ENCODE peak calls at places on chromosomes 11 and 22, in six cellular contexts. G is NB4; I is activated CD8-positive, alpha-beta T cell treated with anti-CD3 and anti-CD28 coated beads for 36 hours; B is WTC11; A is endothelial cell; J is left lung. S is an unnamed sample.

GRCh38 chr22:29031236-29031982 is 30.2 kb downstream of the C22orf31 start:
- DNase-seq in G (no peak), I (peak), B (no peak), A (peak), J (peak), S (no peak)

GRCh38 chr11:119742263-119742861 is 13.4 kb upstream of the NECTIN1 start:
- DNase-seq in G (peak), I (peak), B (peak), A (no peak), J (peak), S (no peak)

GRCh38 chr11:74726547-74727182 is 4.6 kb downstream of the CHRDL2 start:
- DNase-seq in G (peak), I (peak), B (peak), A (peak), J (peak), S (no peak)

GRCh38 chr11:77127969-77128691 is at the start of gene MYO7A:
- DNase-seq in G (no peak), I (no peak), B (peak), A (peak), J (peak), S (no peak)

GRCh38 chr11:11988862-11989261 is 19.6 kb downstream of the DKK3 start:
- DNase-seq in G (no peak), I (no peak), B (no peak), A (no peak), J (no peak), S (no peak)

GRCh38 chr11:76792505-76793264 is 9.5 kb downstream of the TSKU start:
- DNase-seq in G (no peak), I (no peak), B (no peak), A (no peak), J (no peak), S (no peak)

GRCh38 chr11:2390091-2390870 is 10.3 kb upstream of the TSSC4 start:
- DNase-seq in G (no peak), I (no peak), B (no peak), A (no peak), J (no peak), S (no peak)

GRCh38 chr11:93054881-93055280 is 85.4 kb downstream of the MTNR1B start:
- DNase-seq in G (peak), I (peak), B (no peak), A (no peak), J (no peak), S (no peak)

GRCh38 chr22:19554834-19555404 is 30.7 kb upstream of the CLDN5 start:
- DNase-seq in G (no peak), I (no peak), B (peak), A (peak), J (no peak), S (no peak)

GRCh38 chr22:37805878-37806277 is 1.9 kb upstream of the GCAT start:
- DNase-seq in G (no peak), I (no peak), B (no peak), A (no peak), J (no peak), S (no peak)

GRCh38 chr11:47711225-47711624 is 3.9 kb downstream of the AGBL2 start:
- DNase-seq in G (no peak), I (no peak), B (no peak), A (no peak), J (no peak), S (no peak)

GRCh38 chr22:18994780-18995711 is 59.0 kb upstream of the PRODH start:
- DNase-seq in G (peak), I (peak), B (no peak), A (no peak), J (peak), S (no peak)

GRCh38 chr11:113401718-113402117 is 14.1 kb downstream of the ANKK1 start:
- DNase-seq in G (no peak), I (no peak), B (no peak), A (no peak), J (no peak), S (no peak)

GRCh38 chr22:46681010-46681409 is 57.0 kb downstream of the CERK start:
- DNase-seq in G (peak), I (peak), B (peak), A (peak), J (no peak), S (no peak)

GRCh38 chr22:26615830-26616435 is 1.9 kb downstream of the CRYBB1 start:
- DNase-seq in G (no peak), I (no peak), B (no peak), A (no peak), J (no peak), S (no peak)

GRCh38 chr11:114440121-114440860 is 1.0 kb downstream of the REXO2 start:
- DNase-seq in G (no peak), I (no peak), B (no peak), A (no peak), J (no peak), S (no peak)

GRCh38 chr11:129947474-129947873 is 52.1 kb upstream of the NFRKB start:
- DNase-seq in G (no peak), I (no peak), B (peak), A (no peak), J (no peak), S (no peak)

GRCh38 chr11:124837491-124837856 is 27.8 kb upstream of the ROBO3 start:
- DNase-seq in G (peak), I (peak), B (no peak), A (peak), J (no peak), S (peak)

GRCh38 chr11:72598901-72599300 is 75.3 kb downstream of the PDE2A start:
- DNase-seq in G (no peak), I (no peak), B (peak), A (peak), J (peak), S (no peak)

GRCh38 chr11:16125796-16126195 is 230.6 kb downstream of the SOX6 start:
- DNase-seq in G (no peak), I (no peak), B (no peak), A (no peak), J (no peak), S (no peak)

GRCh38 chr22:19577422-19577966 is 53.3 kb upstream of the CLDN5 start:
- DNase-seq in G (peak), I (no peak), B (no peak), A (no peak), J (no peak), S (no peak)

GRCh38 chr11:93116641-93117577 is 80.9 kb downstream of the SLC36A4 start:
- DNase-seq in G (no peak), I (no peak), B (peak), A (no peak), J (no peak), S (no peak)

GRCh38 chr11:1748467-1749019 is 1.9 kb downstream of the IFITM10 start:
- DNase-seq in G (no peak), I (no peak), B (no peak), A (no peak), J (peak), S (no peak)

GRCh38 chr11:61832758-61833157 is 4.7 kb downstream of the FADS2 start:
- DNase-seq in G (no peak), I (no peak), B (no peak), A (no peak), J (no peak), S (no peak)

GRCh38 chr11:123461164-123461563 is 31.1 kb downstream of the GRAMD1B start:
- DNase-seq in G (no peak), I (no peak), B (no peak), A (no peak), J (no peak), S (no peak)

GRCh38 chr11:62145261-62145871 is 21.6 kb downstream of the INCENP start:
- DNase-seq in G (no peak), I (no peak), B (peak), A (no peak), J (no peak), S (no peak)

GRCh38 chr11:84780689-84781293 is 846.4 kb downstream of the DLG2 start:
- DNase-seq in G (peak), I (no peak), B (no peak), A (no peak), J (no peak), S (no peak)

GRCh38 chr11:128599729-128600128 is 12.4 kb upstream of the ETS1 start:
- DNase-seq in G (no peak), I (no peak), B (no peak), A (no peak), J (no peak), S (no peak)

GRCh38 chr22:42814215-42814614 is 42.9 kb downstream of the ARFGAP3 start:
- DNase-seq in G (no peak), I (no peak), B (no peak), A (no peak), J (no peak), S (no peak)

GRCh38 chr22:45980776-45981175 is 3.8 kb upstream of the WNT7B start:
- DNase-seq in G (no peak), I (no peak), B (no peak), A (no peak), J (no peak), S (no peak)

GRCh38 chr11:86996953-86997570 is 40.7 kb upstream of the TMEM135 start:
- DNase-seq in G (no peak), I (no peak), B (no peak), A (no peak), J (no peak), S (no peak)

GRCh38 chr11:35174666-35175065 is 35.7 kb downstream of the CD44 start:
- DNase-seq in G (no peak), I (no peak), B (no peak), A (no peak), J (no peak), S (no peak)

GRCh38 chr11:32436751-32437405 is 1.5 kb upstream of the WT1 start:
- DNase-seq in G (peak), I (no peak), B (peak), A (peak), J (no peak), S (no peak)

GRCh38 chr11:8234910-8235309 is 28.8 kb downstream of the LMO1 start:
- DNase-seq in G (no peak), I (no peak), B (no peak), A (no peak), J (no peak), S (no peak)
- TF ChIP-seq CTCF in G (no peak), I (no peak), B (no peak), A (no peak), J (no peak), S (no peak)

DNA sequence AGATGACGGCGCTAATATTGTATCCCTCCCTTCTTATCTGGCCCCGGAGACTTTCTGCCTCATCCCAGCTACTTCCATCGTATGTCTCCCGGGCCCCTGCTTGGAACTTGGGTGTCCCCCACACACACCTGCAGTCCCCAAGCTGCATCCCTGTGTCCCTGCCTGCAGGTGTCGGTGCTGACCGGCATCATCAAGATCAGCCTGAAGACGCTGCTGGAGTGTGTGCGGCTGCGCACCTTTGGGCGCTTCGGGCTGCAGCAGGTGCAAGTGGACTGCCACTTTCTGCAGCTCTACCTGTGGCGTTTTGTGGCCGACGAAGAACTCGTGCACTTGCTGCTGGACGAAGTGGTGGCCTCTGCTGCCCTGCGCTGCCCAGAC is 524 bp upstream of the TM7SF2 start:
- DNase-seq in G (no peak), I (no peak), B (no peak), A (no peak), J (no peak), S (no peak)
- TF ChIP-seq CTCF in G (no peak), I (no peak), B (no peak), A (no peak), J (no peak), S (no peak)

GRCh38 chr11:104876324-104876723 is 21.9 kb downstream of the CASP12 start:
- DNase-seq in G (no peak), I (no peak), B (no peak), A (no peak), J (no peak), S (no peak)

GRCh38 chr11:104872393-104872792 is 25.9 kb downstream of the CASP12 start:
- DNase-seq in G (no peak), I (no peak), B (no peak), A (no peak), J (no peak), S (no peak)

GRCh38 chr11:104876838-104877500 is 21.3 kb downstream of the CASP12 start:
- DNase-seq in G (no peak), I (peak), B (no peak), A (no peak), J (no peak), S (no peak)

GRCh38 chr11:104870910-104871309 is 27.4 kb downstream of the CASP12 start:
- DNase-seq in G (no peak), I (no peak), B (no peak), A (no peak), J (no peak), S (no peak)

DNA sequence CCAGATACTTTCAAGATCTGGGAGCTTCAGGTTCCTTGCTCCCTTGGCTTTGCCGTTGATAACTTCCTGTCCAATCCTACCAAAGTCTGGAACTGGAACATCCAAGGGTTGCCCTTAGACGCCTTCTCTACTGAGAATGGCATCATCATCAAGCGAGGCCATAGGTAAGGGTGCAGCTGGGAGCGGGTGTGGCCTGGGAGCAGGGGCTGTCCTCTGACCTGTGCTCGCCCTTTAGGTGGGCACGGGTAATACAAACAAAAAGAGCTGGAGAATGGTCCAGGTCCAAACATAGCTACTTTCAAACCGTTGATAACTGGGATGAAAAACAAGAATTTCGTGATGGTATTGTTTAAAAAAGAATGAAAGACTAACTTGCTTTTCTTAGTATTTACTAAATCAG is 25.0 kb downstream of the CASP12 start:
- DNase-seq in G (no peak), I (peak), B (peak), A (no peak), J (peak), S (no peak)
- TF ChIP-seq CTCF in G (peak), I (peak), B (no peak), A (no peak), J (no peak), S (no peak)

DNA sequence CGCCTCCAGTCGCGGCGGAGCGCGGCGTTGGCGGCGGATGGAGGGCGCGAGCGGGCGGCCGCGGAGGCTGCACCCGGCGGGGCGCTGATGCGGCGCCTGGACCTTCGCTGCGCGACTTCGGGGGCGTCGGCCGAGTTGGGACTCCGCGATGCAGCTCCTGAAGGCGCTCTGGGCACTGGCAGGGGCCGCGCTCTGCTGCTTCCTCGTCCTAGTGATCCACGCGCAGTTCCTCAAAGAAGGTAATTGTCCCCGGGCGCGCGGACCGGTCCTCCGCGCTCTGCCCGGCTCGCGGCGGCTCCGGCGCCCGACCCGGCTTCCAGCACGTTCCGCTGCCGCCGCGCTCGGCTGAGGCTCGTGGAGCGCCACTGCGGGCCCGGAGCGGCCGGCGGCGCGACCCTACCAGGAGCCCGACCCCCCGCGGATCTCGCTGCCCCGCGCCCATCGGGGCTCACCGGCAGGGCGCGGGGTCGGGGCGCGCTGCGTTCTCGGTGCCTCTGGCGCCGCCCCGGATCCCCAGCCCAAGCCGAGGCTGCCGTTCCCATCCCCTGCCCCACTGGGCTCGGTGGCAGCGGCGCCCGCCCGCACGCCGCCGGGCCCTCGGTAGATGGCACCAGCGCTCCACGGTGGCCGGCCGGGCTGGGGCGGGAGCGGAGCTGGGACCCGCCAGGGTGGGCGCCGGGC is 1251.2 kb downstream of the BRD1 start:
- DNase-seq in G (peak), I (no peak), B (peak), A (peak), J (peak), S (no peak)
- TF ChIP-seq CTCF in G (peak), I (peak), B (no peak), A (no peak), J (peak), S (peak)

S was measured in D721Med.